ENCODE peak calls at places on chromosomes 2 and 18, in eight cellular contexts. B is right atrium auricular region; T is AG04450; R is cardiac muscle cell; H is pancreas; A is CD4-positive, CD25-positive, alpha-beta regulatory T cell; E is CD4-positive, alpha-beta T cell; Z is kidney. V is an unnamed sample. For H3K9me3, the result is how much of the 10 kb centered on the place peaks cover.

GRCh38 chr18:22032392-22032961 is 136.9 kb upstream of the GATA6 start:
- DNase-seq in B (no peak), T (peak), R (no peak), H (no peak), A (no peak), E (no peak), Z (no peak), V (no peak)

GRCh38 chr2:46982356-46983064 is 66.9 kb upstream of the MCFD2 start:
- DNase-seq in B (no peak), T (no peak), R (no peak), H (no peak), A (no peak), E (no peak), Z (no peak), V (no peak)

GRCh38 chr2:25618676-25619075 is 54.7 kb downstream of the DTNB start:
- DNase-seq in B (no peak), T (no peak), R (no peak), H (no peak), A (no peak), E (no peak), Z (no peak), V (no peak)

GRCh38 chr2:66439291-66440010 is 4.5 kb downstream of the MEIS1 start:
- DNase-seq in B (no peak), T (no peak), R (no peak), H (no peak), A (no peak), E (no peak), Z (peak), V (no peak)

GRCh38 chr18:44834867-44835469 is 154.3 kb downstream of the SETBP1 start:
- DNase-seq in B (no peak), T (no peak), R (peak), H (no peak), A (no peak), E (no peak), Z (no peak), V (no peak)

GRCh38 chr18:42706618-42707017 is 408.9 kb downstream of the RIT2 start:
- DNase-seq in B (no peak), T (no peak), R (peak), H (no peak), A (no peak), E (no peak), Z (peak), V (no peak)

GRCh38 chr18:51235011-51235789 is 37.7 kb upstream of the MEX3C start:
- DNase-seq in B (no peak), T (no peak), R (no peak), H (no peak), A (no peak), E (no peak), Z (no peak), V (no peak)

GRCh38 chr2:45443012-45443411 is 168.1 kb downstream of the SRBD1 start:
- DNase-seq in B (no peak), T (no peak), R (no peak), H (no peak), A (no peak), E (no peak), Z (no peak), V (no peak)

GRCh38 chr2:199315299-199316179 is 142.2 kb downstream of the SATB2 start:
- DNase-seq in B (no peak), T (no peak), R (peak), H (no peak), A (no peak), E (no peak), Z (no peak), V (no peak)

GRCh38 chr18:62715829-62716678 is 713 bp downstream of the PHLPP1 start:
- DNase-seq in B (peak), T (no peak), R (peak), H (peak), A (peak), E (peak), Z (peak), V (peak)

GRCh38 chr2:10033251-10034006 is 9.9 kb upstream of the KLF11 start:
- DNase-seq in B (no peak), T (no peak), R (peak), H (no peak), A (no peak), E (no peak), Z (peak), V (no peak)

GRCh38 chr18:74679006-74679678 is 81.5 kb downstream of the ZNF407 start:
- DNase-seq in B (no peak), T (no peak), R (no peak), H (no peak), A (no peak), E (no peak), Z (no peak), V (no peak)

GRCh38 chr2:116832148-116832547 is 982.3 kb upstream of the DDX18 start:
- DNase-seq in B (no peak), T (no peak), R (no peak), H (no peak), A (no peak), E (no peak), Z (no peak), V (no peak)
- H3K9me3 ChIP-seq in B (under half), T (under half), R (under half), H (under half), A (under half), E (under half), Z (under half), V (under half)

GRCh38 chr2:120670371-120670770 is 65.3 kb upstream of the GLI2 start:
- DNase-seq in B (no peak), T (no peak), R (no peak), H (no peak), A (no peak), E (no peak), Z (no peak), V (no peak)
- H3K9me3 ChIP-seq in B (under half), T (under half), R (under half), H (under half), A (under half), E (under half), Z (under half), V (under half)

DNA sequence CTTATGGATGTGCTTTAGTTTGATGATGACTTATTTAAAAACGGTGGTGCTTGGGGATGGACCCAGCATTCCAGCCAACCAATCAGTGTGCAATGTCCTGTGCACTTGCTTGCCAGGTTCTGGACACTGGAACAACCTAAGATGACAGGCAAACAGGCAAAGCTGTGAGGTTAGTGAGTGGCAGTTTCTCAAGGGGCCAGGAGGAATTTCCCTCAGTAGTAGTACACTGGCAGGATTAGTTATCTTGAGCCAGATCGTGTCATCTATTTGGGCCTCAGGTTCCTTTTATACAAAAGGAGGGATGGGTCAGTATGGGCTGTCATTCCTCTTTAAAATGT is 26.6 kb downstream of the MAP4K4 start:
- DNase-seq in B (no peak), T (no peak), R (no peak), H (no peak), A (no peak), E (no peak), Z (no peak), V (no peak)
- H3K9me3 ChIP-seq in B (under half), T (under half), R (under half), H (under half), A (under half), E (under half), Z (under half), V (under half)

DNA sequence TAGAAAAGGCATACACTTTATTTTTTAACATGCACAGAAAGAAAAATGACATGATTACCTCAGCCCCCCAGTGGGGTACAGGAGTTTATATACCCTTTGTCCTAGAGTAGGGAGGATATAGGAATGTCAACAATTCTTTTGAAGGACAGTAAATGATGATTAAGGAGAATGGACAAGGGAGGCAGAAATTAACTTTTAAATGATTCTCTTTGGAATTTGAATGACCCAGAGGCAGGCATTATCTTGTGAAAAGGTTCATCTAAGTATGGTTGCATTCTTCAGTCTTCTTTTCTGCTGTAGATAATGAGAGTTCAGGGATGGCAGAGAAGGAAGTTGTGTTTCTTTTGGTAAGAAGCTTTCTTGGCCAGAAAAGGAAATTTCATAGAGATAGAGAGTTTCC is 971.3 kb downstream of the CNTNAP5 start:
- DNase-seq in B (no peak), T (no peak), R (no peak), H (no peak), A (no peak), E (no peak), Z (no peak), V (no peak)
- H3K9me3 ChIP-seq in B (under half), T (under half), R (under half), H (under half), A (under half), E (under half), Z (under half), V (under half)

GRCh38 chr2:35585972-35586371 is 769.6 kb upstream of the CRIM1 start:
- DNase-seq in B (no peak), T (no peak), R (no peak), H (no peak), A (no peak), E (no peak), Z (no peak), V (no peak)
- H3K9me3 ChIP-seq in B (under half), T (under half), R (under half), H (under half), A (under half), E (under half), Z (under half), V (under half)

DNA sequence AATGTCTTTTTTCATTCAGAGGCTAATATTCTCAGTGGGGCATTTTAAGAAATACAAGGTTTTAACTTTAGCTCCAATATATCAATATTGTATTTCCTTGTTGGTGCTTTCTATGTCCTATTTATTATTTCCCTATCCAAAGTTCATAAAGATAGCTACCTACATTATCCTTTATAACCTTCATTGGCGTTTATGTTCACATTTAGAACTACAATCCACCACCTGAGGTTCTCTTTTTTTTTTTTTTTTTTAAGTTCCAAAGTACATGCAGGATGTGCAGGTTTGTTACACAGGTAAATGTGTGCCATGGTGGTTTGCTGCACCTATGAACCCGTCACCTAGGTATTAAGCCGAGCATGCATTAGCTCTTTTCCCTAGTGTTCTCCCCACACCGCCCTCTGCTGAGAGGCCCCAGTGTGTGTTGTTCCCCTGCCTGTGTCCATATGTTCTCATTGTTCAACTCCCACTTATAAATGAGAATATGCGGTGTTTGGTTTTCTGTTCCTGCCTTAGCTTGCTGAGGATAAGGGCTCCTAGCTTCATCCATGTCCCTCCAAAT is 694.6 kb downstream of the SUCLG1 start:
- DNase-seq in B (no peak), T (no peak), R (no peak), H (no peak), A (no peak), E (no peak), Z (no peak), V (no peak)
- H3K9me3 ChIP-seq in B (under half), T (under half), R (under half), H (under half), A (under half), E (under half), Z (under half), V (under half)

DNA sequence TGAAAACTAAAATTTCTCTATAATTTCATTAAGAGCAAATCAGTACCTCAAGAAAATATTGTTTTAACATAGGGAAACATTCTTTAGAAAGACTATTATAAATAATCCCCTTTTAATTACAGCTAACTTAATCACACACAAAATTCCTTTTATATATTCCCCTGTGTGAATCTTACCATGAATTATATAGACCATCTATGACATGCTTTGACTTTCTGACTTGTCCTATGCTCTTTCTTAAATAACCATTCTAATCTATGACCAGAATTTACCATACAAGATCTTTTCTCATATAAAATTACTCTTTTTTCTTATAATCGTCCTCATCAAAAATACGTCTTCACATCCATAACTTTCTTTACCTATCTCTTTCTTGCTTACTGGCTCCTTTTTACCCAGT is 824.2 kb upstream of the FAM98A start:
- DNase-seq in B (no peak), T (no peak), R (no peak), H (no peak), A (no peak), E (no peak), Z (no peak), V (no peak)
- H3K9me3 ChIP-seq in B (under half), T (under half), R (under half), H (under half), A (under half), E (under half), Z (under half), V (under half)

GRCh38 chr18:46866524-46866923 is 50.8 kb downstream of the PIAS2 start:
- DNase-seq in B (no peak), T (no peak), R (no peak), H (no peak), A (no peak), E (no peak), Z (no peak), V (no peak)
- H3K9me3 ChIP-seq in B (under half), T (under half), R (under half), H (under half), A (under half), E (under half), Z (under half), V (under half)

DNA sequence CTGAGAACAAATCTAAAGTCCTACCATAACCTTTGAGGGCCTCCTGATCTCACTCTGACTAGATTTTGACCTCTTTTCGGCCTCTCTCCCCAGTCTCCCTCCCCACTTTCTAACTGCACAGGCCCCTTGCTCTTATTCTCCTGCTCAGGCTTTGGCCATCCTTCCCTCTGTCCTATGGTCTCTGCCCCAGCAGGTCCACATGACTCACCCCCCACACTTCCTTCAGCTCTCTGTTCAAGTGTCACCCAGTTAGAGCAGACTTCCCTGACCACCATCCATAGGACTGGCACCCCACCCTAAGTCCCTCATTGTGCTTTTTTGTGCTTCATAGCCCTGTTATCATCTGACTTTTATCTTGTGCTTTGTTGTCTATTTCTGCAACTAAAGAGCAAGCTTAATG is 41.2 kb upstream of the NT5C1B start:
- DNase-seq in B (no peak), T (no peak), R (no peak), H (no peak), A (no peak), E (no peak), Z (no peak), V (no peak)
- H3K9me3 ChIP-seq in B (under half), T (under half), R (under half), H (under half), A (under half), E (under half), Z (under half), V (under half)

DNA sequence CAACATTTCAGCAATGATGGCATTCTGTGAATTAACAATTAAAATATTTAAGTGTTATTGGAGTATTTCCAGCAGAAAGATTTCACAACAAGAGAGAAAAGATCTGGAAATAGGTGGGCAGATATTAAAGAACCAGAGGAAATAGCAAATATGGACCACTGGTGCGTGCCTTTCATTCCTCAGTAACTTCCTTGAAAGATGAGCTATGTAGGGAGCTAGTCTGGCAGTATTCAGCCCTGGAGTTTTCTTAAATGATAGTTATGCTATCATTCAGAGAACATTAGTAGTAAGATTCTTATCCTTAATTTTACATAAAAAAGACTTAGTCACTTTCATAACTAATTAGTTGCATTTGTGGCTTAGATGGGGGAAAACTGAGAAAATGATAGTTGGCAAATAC is 41.5 kb downstream of the TANC1 start:
- DNase-seq in B (no peak), T (no peak), R (no peak), H (no peak), A (no peak), E (no peak), Z (no peak), V (no peak)
- H3K9me3 ChIP-seq in B (under half), T (under half), R (under half), H (under half), A (under half), E (under half), Z (under half), V (under half)